ENCODE peak calls at places on chromosomes 3 and 15, in seven cellular contexts. One of them, this sample, is unnamed. For H3K9me3, the result is how much of the 10 kb centered on the place peaks cover.

GRCh38 chr15:66777596-66778313 is 75.7 kb downstream of the SMAD6 start:
- DNase-seq in A549: no peak
- DNase-seq in breast epithelium: no peak
- DNase-seq in right lobe of liver: no peak
- DNase-seq in cardiac muscle cell: no peak
- DNase-seq in hepatocyte: no peak
- DNase-seq in K562: no peak
- DNase-seq in this sample: no peak

GRCh38 chr15:44554934-44555723 is 18.2 kb downstream of the EIF3J start:
- DNase-seq in A549: no peak
- DNase-seq in K562: no peak
- DNase-seq in breast epithelium: no peak
- DNase-seq in cardiac muscle cell: no peak
- DNase-seq in right lobe of liver: no peak
- DNase-seq in hepatocyte: no peak
- DNase-seq in this sample: no peak

GRCh38 chr3:40765884-40766283 is 241.1 kb downstream of the ZNF621 start:
- DNase-seq in right lobe of liver: no peak
- DNase-seq in A549: no peak
- DNase-seq in breast epithelium: no peak
- DNase-seq in hepatocyte: no peak
- DNase-seq in K562: no peak
- DNase-seq in cardiac muscle cell: peak
- DNase-seq in this sample: no peak

GRCh38 chr15:59158701-59159034 is 48.0 kb upstream of the LDHAL6B start:
- DNase-seq in right lobe of liver: no peak
- DNase-seq in K562: no peak
- DNase-seq in breast epithelium: no peak
- DNase-seq in hepatocyte: no peak
- DNase-seq in cardiac muscle cell: no peak
- DNase-seq in A549: no peak
- DNase-seq in this sample: no peak

GRCh38 chr3:194058189-194058571 is 77.8 kb upstream of the HES1 start:
- DNase-seq in hepatocyte: peak
- DNase-seq in cardiac muscle cell: peak
- DNase-seq in A549: no peak
- DNase-seq in K562: peak
- DNase-seq in breast epithelium: no peak
- DNase-seq in right lobe of liver: peak
- DNase-seq in this sample: peak

GRCh38 chr3:87771338-87772059 is 287.3 kb downstream of the CGGBP1 start:
- DNase-seq in cardiac muscle cell: peak
- DNase-seq in right lobe of liver: peak
- DNase-seq in breast epithelium: no peak
- DNase-seq in K562: peak
- DNase-seq in hepatocyte: peak
- DNase-seq in A549: no peak
- DNase-seq in this sample: peak

GRCh38 chr3:13162550-13163320 is 89.5 kb upstream of the IQSEC1 start:
- DNase-seq in right lobe of liver: no peak
- DNase-seq in cardiac muscle cell: no peak
- DNase-seq in A549: no peak
- DNase-seq in breast epithelium: peak
- DNase-seq in K562: no peak
- DNase-seq in hepatocyte: no peak
- DNase-seq in this sample: no peak

GRCh38 chr3:127777861-127778711 is 44.2 kb downstream of the MGLL start:
- DNase-seq in breast epithelium: no peak
- DNase-seq in hepatocyte: peak
- DNase-seq in right lobe of liver: no peak
- DNase-seq in K562: no peak
- DNase-seq in cardiac muscle cell: no peak
- DNase-seq in A549: no peak
- DNase-seq in this sample: no peak

GRCh38 chr3:42507751-42508335 is 5.4 kb downstream of the VIPR1 start:
- DNase-seq in right lobe of liver: peak
- DNase-seq in A549: no peak
- DNase-seq in K562: no peak
- DNase-seq in breast epithelium: peak
- DNase-seq in cardiac muscle cell: no peak
- DNase-seq in hepatocyte: no peak
- DNase-seq in this sample: no peak

GRCh38 chr15:27681038-27681437 is 418.1 kb downstream of the OCA2 start:
- DNase-seq in right lobe of liver: no peak
- DNase-seq in K562: no peak
- DNase-seq in A549: no peak
- DNase-seq in breast epithelium: no peak
- DNase-seq in hepatocyte: no peak
- DNase-seq in cardiac muscle cell: no peak
- DNase-seq in this sample: no peak

GRCh38 chr3:50237754-50238548 is 1.9 kb downstream of the GNAI2 start:
- DNase-seq in breast epithelium: peak
- DNase-seq in right lobe of liver: peak
- DNase-seq in cardiac muscle cell: peak
- DNase-seq in K562: peak
- DNase-seq in A549: no peak
- DNase-seq in hepatocyte: peak
- DNase-seq in this sample: no peak

GRCh38 chr15:28913171-28913765 is 27.5 kb downstream of the APBA2 start:
- DNase-seq in hepatocyte: no peak
- DNase-seq in cardiac muscle cell: peak
- DNase-seq in right lobe of liver: no peak
- DNase-seq in breast epithelium: peak
- DNase-seq in A549: peak
- DNase-seq in K562: no peak
- DNase-seq in this sample: no peak
- TF ChIP-seq CTCF in hepatocyte: no peak
- TF ChIP-seq CTCF in cardiac muscle cell: peak
- TF ChIP-seq CTCF in right lobe of liver: no peak
- TF ChIP-seq CTCF in breast epithelium: no peak
- TF ChIP-seq CTCF in A549: no peak
- TF ChIP-seq CTCF in K562: peak
- TF ChIP-seq CTCF in this sample: no peak

GRCh38 chr3:11019116-11019515 is 26.6 kb downstream of the SLC6A1 start:
- DNase-seq in right lobe of liver: no peak
- DNase-seq in breast epithelium: no peak
- DNase-seq in hepatocyte: no peak
- DNase-seq in cardiac muscle cell: peak
- DNase-seq in K562: no peak
- DNase-seq in A549: no peak
- DNase-seq in this sample: no peak
- H3K9me3 ChIP-seq in right lobe of liver: under half
- H3K9me3 ChIP-seq in breast epithelium: under half
- H3K9me3 ChIP-seq in hepatocyte: under half
- H3K9me3 ChIP-seq in cardiac muscle cell: under half
- H3K9me3 ChIP-seq in K562: under half
- H3K9me3 ChIP-seq in A549: under half
- H3K9me3 ChIP-seq in this sample: under half

DNA sequence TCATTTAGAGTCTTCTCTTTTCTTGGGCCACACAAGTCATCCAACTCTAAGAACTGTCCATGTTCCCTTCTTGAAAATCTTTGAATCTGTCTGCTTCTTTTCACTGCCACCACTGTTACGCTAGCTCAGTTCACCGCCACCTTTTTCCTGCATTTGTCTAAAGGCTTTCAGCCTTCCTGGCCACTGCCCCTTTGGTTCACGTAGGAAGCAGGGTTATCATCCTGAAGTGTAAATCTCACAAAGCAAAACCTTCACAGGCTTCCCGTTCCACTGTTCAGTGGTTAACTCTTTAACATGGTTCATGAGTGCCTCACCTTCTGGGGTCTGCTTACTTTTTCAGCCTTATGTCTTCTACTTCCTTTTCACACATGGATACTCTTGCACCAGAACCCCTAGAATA is 26.3 kb upstream of the CCDC39 start:
- DNase-seq in cardiac muscle cell: no peak
- DNase-seq in right lobe of liver: no peak
- DNase-seq in hepatocyte: no peak
- DNase-seq in K562: no peak
- DNase-seq in breast epithelium: no peak
- DNase-seq in A549: no peak
- DNase-seq in this sample: no peak
- H3K4me3 ChIP-seq in cardiac muscle cell: no peak
- H3K4me3 ChIP-seq in right lobe of liver: no peak
- H3K4me3 ChIP-seq in hepatocyte: no peak
- H3K4me3 ChIP-seq in K562: no peak
- H3K4me3 ChIP-seq in breast epithelium: no peak
- H3K4me3 ChIP-seq in A549: no peak
- H3K4me3 ChIP-seq in this sample: no peak

GRCh38 chr3:37309945-37310665 is 135.7 kb upstream of the LRRFIP2 start:
- DNase-seq in A549: no peak
- DNase-seq in right lobe of liver: no peak
- DNase-seq in cardiac muscle cell: no peak
- DNase-seq in breast epithelium: no peak
- DNase-seq in hepatocyte: no peak
- DNase-seq in K562: no peak
- DNase-seq in this sample: no peak

GRCh38 chr3:37310666-37311050 is 136.3 kb upstream of the LRRFIP2 start:
- DNase-seq in hepatocyte: no peak
- DNase-seq in right lobe of liver: no peak
- DNase-seq in cardiac muscle cell: peak
- DNase-seq in A549: no peak
- DNase-seq in K562: no peak
- DNase-seq in breast epithelium: no peak
- DNase-seq in this sample: no peak

GRCh38 chr3:37307321-37307720 is 132.9 kb upstream of the LRRFIP2 start:
- DNase-seq in K562: no peak
- DNase-seq in A549: no peak
- DNase-seq in right lobe of liver: no peak
- DNase-seq in cardiac muscle cell: no peak
- DNase-seq in breast epithelium: no peak
- DNase-seq in hepatocyte: no peak
- DNase-seq in this sample: no peak

DNA sequence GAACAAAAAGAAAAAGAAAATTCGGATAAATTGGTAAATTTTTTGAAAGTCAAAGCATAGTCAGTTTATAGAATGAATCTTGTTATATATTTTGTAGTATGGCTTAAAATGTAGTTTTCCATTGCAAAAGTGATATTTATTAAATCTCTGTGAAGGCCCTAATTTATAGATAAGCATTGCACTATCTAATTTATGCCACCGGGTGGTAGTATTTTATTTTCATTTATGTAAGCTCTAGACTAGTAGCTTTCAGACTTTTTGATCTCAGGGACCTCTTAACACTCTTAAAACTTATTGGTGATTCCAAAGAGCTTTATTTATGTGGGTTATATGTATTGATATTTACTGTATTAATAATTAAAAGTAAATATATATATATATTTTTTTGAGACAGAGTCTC is 133.9 kb upstream of the LRRFIP2 start:
- DNase-seq in A549: peak
- DNase-seq in right lobe of liver: no peak
- DNase-seq in K562: peak
- DNase-seq in cardiac muscle cell: peak
- DNase-seq in breast epithelium: no peak
- DNase-seq in hepatocyte: peak
- DNase-seq in this sample: no peak
- TF ChIP-seq CTCF in A549: peak
- TF ChIP-seq CTCF in right lobe of liver: peak
- TF ChIP-seq CTCF in K562: no peak
- TF ChIP-seq CTCF in cardiac muscle cell: peak
- TF ChIP-seq CTCF in breast epithelium: no peak
- TF ChIP-seq CTCF in hepatocyte: peak
- TF ChIP-seq CTCF in this sample: peak

GRCh38 chr15:25089577-25089976 is 134.8 kb downstream of the SNRPN start:
- DNase-seq in A549: no peak
- DNase-seq in right lobe of liver: no peak
- DNase-seq in hepatocyte: no peak
- DNase-seq in K562: no peak
- DNase-seq in breast epithelium: no peak
- DNase-seq in cardiac muscle cell: no peak
- DNase-seq in this sample: no peak

GRCh38 chr15:25092661-25093060 is 137.9 kb downstream of the SNRPN start:
- DNase-seq in hepatocyte: no peak
- DNase-seq in A549: no peak
- DNase-seq in K562: no peak
- DNase-seq in breast epithelium: no peak
- DNase-seq in cardiac muscle cell: no peak
- DNase-seq in right lobe of liver: no peak
- DNase-seq in this sample: no peak

GRCh38 chr15:25093455-25094029 is 138.8 kb downstream of the SNRPN start:
- DNase-seq in right lobe of liver: no peak
- DNase-seq in K562: no peak
- DNase-seq in hepatocyte: no peak
- DNase-seq in breast epithelium: no peak
- DNase-seq in cardiac muscle cell: no peak
- DNase-seq in A549: no peak
- DNase-seq in this sample: no peak

GRCh38 chr15:25090073-25090733 is 135.4 kb downstream of the SNRPN start:
- DNase-seq in right lobe of liver: peak
- DNase-seq in cardiac muscle cell: no peak
- DNase-seq in A549: no peak
- DNase-seq in K562: no peak
- DNase-seq in breast epithelium: no peak
- DNase-seq in hepatocyte: no peak
- DNase-seq in this sample: no peak

DNA sequence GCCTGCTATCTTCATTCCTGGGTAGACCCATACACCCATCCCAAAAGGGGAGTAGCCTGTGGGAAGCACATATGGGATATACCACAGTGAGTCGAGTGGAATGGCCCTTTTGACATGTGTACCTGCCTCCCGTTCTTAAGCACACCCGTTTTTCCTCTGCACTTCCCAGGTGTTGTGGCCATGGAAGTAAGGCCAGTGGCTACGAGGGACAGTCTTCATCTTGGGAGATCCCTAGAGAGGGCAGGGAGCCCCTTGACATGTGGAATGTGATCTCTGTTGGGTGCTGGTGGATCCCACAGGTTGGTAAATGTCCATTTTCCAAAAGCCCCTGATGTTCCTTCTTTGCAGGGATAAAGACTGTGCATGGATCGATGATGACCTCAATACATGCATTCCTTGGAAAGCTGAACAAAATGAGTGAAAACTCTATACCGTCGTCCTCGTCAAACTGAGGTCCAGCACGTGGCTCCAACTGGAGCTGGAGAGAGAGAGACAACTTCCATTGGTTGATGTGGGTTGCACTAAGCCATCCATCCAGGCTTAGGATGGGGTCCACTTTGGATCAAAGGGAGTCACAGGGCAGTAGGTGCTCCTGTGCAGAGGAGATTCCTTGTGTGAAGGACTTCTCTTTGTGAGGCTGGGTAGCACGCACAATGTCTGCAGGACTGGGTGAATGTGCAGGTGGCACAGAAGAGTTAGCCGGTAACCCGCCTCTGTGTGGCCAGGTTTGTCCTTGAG is 136.8 kb downstream of the SNRPN start:
- DNase-seq in cardiac muscle cell: no peak
- DNase-seq in K562: no peak
- DNase-seq in A549: no peak
- DNase-seq in breast epithelium: no peak
- DNase-seq in hepatocyte: no peak
- DNase-seq in right lobe of liver: no peak
- DNase-seq in this sample: no peak
- H3K9me3 ChIP-seq in cardiac muscle cell: under half
- H3K9me3 ChIP-seq in K562: under half
- H3K9me3 ChIP-seq in A549: under half
- H3K9me3 ChIP-seq in breast epithelium: half or more
- H3K9me3 ChIP-seq in hepatocyte: under half
- H3K9me3 ChIP-seq in right lobe of liver: under half
- H3K9me3 ChIP-seq in this sample: under half

GRCh38 chr3:71428841-71429609 is 154.5 kb downstream of the FOXP1 start:
- DNase-seq in hepatocyte: peak
- DNase-seq in K562: no peak
- DNase-seq in breast epithelium: peak
- DNase-seq in right lobe of liver: peak
- DNase-seq in A549: no peak
- DNase-seq in cardiac muscle cell: peak
- DNase-seq in this sample: no peak
- H3K4me3 ChIP-seq in hepatocyte: no peak
- H3K4me3 ChIP-seq in K562: no peak
- H3K4me3 ChIP-seq in breast epithelium: peak
- H3K4me3 ChIP-seq in right lobe of liver: peak
- H3K4me3 ChIP-seq in A549: no peak
- H3K4me3 ChIP-seq in cardiac muscle cell: no peak
- H3K4me3 ChIP-seq in this sample: no peak